ENCODE peak calls at places on chromosomes 16 and 17, in ten cellular contexts. One of them, this sample, is unnamed.

GRCh38 chr16:52676951-52677350 is 130.0 kb upstream of the TOX3 start:
- DNase-seq in HepG2: no peak
- DNase-seq in PC-3: no peak
- DNase-seq in GM23248: no peak
- DNase-seq in HCT116: no peak
- DNase-seq in mammary epithelial cell: no peak
- DNase-seq in fibroblast of lung: no peak
- DNase-seq in GM23338: no peak
- DNase-seq in PC-9: no peak
- DNase-seq in MM.1S: no peak
- DNase-seq in this sample: no peak

GRCh38 chr17:51617876-51618455 is 357.6 kb downstream of the UTP18 start:
- DNase-seq in HepG2: no peak
- DNase-seq in PC-3: no peak
- DNase-seq in GM23248: no peak
- DNase-seq in HCT116: no peak
- DNase-seq in mammary epithelial cell: no peak
- DNase-seq in fibroblast of lung: no peak
- DNase-seq in GM23338: no peak
- DNase-seq in PC-9: no peak
- DNase-seq in MM.1S: no peak
- DNase-seq in this sample: peak; percentile 51

GRCh38 chr17:42009170-42009569 is 8.1 kb downstream of the DNAJC7 start:
- DNase-seq in HepG2: peak; percentile 33
- DNase-seq in PC-3: no peak
- DNase-seq in GM23248: peak; percentile 38
- DNase-seq in HCT116: no peak
- DNase-seq in mammary epithelial cell: no peak
- DNase-seq in fibroblast of lung: no peak
- DNase-seq in GM23338: peak; percentile 32
- DNase-seq in PC-9: no peak
- DNase-seq in MM.1S: peak; percentile 20
- DNase-seq in this sample: peak; percentile 28

GRCh38 chr17:81018044-81018802 is 16.7 kb upstream of the BAIAP2 start:
- DNase-seq in HepG2: no peak
- DNase-seq in PC-3: peak; percentile 41
- DNase-seq in GM23248: peak; percentile 59
- DNase-seq in HCT116: no peak
- DNase-seq in mammary epithelial cell: no peak
- DNase-seq in fibroblast of lung: peak; percentile 59
- DNase-seq in GM23338: no peak
- DNase-seq in PC-9: no peak
- DNase-seq in MM.1S: peak; percentile 55
- DNase-seq in this sample: peak; percentile 82

GRCh38 chr16:11561440-11561797 is 25.3 kb downstream of the LITAF start:
- DNase-seq in HepG2: no peak
- DNase-seq in PC-3: no peak
- DNase-seq in GM23248: no peak
- DNase-seq in HCT116: no peak
- DNase-seq in mammary epithelial cell: no peak
- DNase-seq in fibroblast of lung: no peak
- DNase-seq in GM23338: no peak
- DNase-seq in PC-9: no peak
- DNase-seq in MM.1S: no peak
- DNase-seq in this sample: no peak

GRCh38 chr16:55552621-55553020 is 13.9 kb upstream of the CAPNS2 start:
- DNase-seq in HepG2: no peak
- DNase-seq in PC-3: peak; percentile 51
- DNase-seq in GM23248: peak; percentile 86
- DNase-seq in HCT116: no peak
- DNase-seq in mammary epithelial cell: peak; percentile 86
- DNase-seq in fibroblast of lung: peak; percentile 86
- DNase-seq in GM23338: no peak
- DNase-seq in PC-9: peak; percentile 12
- DNase-seq in MM.1S: no peak
- DNase-seq in this sample: no peak

GRCh38 chr17:38911081-38911730 is 14.2 kb upstream of the LASP1NB start:
- DNase-seq in HepG2: no peak
- DNase-seq in PC-3: no peak
- DNase-seq in GM23248: no peak
- DNase-seq in HCT116: no peak
- DNase-seq in mammary epithelial cell: no peak
- DNase-seq in fibroblast of lung: no peak
- DNase-seq in GM23338: no peak
- DNase-seq in PC-9: no peak
- DNase-seq in MM.1S: no peak
- DNase-seq in this sample: no peak

GRCh38 chr16:59543641-59544040 is 809.5 kb upstream of the GOT2 start:
- DNase-seq in HepG2: no peak
- DNase-seq in PC-3: peak; percentile 78
- DNase-seq in GM23248: peak; percentile 28
- DNase-seq in HCT116: no peak
- DNase-seq in mammary epithelial cell: peak; percentile 85
- DNase-seq in fibroblast of lung: peak; percentile 96
- DNase-seq in GM23338: no peak
- DNase-seq in PC-9: no peak
- DNase-seq in MM.1S: no peak
- DNase-seq in this sample: no peak

GRCh38 chr16:30003670-30004423 is 7.0 kb downstream of the DOC2A start:
- DNase-seq in HepG2: no peak
- DNase-seq in PC-3: no peak
- DNase-seq in GM23248: no peak
- DNase-seq in HCT116: no peak
- DNase-seq in mammary epithelial cell: no peak
- DNase-seq in fibroblast of lung: no peak
- DNase-seq in GM23338: no peak
- DNase-seq in PC-9: no peak
- DNase-seq in MM.1S: no peak
- DNase-seq in this sample: no peak

GRCh38 chr16:83995756-83996155 is 27.7 kb downstream of the NECAB2 start:
- DNase-seq in HepG2: no peak
- DNase-seq in PC-3: no peak
- DNase-seq in GM23248: no peak
- DNase-seq in HCT116: peak; percentile 18
- DNase-seq in mammary epithelial cell: peak; percentile 17
- DNase-seq in fibroblast of lung: peak; percentile 16
- DNase-seq in GM23338: peak; percentile 88
- DNase-seq in PC-9: no peak
- DNase-seq in MM.1S: no peak
- DNase-seq in this sample: peak; percentile 90

GRCh38 chr16:80294172-80294571 is 246.6 kb upstream of the DYNLRB2 start:
- DNase-seq in HepG2: no peak
- DNase-seq in PC-3: no peak
- DNase-seq in GM23248: no peak
- DNase-seq in HCT116: no peak
- DNase-seq in mammary epithelial cell: no peak
- DNase-seq in fibroblast of lung: peak; percentile 35
- DNase-seq in GM23338: no peak
- DNase-seq in PC-9: no peak
- DNase-seq in MM.1S: no peak
- DNase-seq in this sample: no peak

GRCh38 chr17:73365203-73365933 is 53.6 kb upstream of the CDC42EP4 start:
- DNase-seq in HepG2: no peak
- DNase-seq in PC-3: no peak
- DNase-seq in GM23248: peak; percentile 17
- DNase-seq in HCT116: no peak
- DNase-seq in mammary epithelial cell: no peak
- DNase-seq in fibroblast of lung: no peak
- DNase-seq in GM23338: no peak
- DNase-seq in PC-9: no peak
- DNase-seq in MM.1S: no peak
- DNase-seq in this sample: no peak

GRCh38 chr16:53768167-53768566 is 64.2 kb downstream of the FTO start:
- DNase-seq in HepG2: no peak
- DNase-seq in PC-3: peak; percentile 48
- DNase-seq in GM23248: peak; percentile 49
- DNase-seq in HCT116: no peak
- DNase-seq in mammary epithelial cell: no peak
- DNase-seq in fibroblast of lung: no peak
- DNase-seq in GM23338: no peak
- DNase-seq in PC-9: no peak
- DNase-seq in MM.1S: no peak
- DNase-seq in this sample: no peak

GRCh38 chr17:44775838-44776621 is 17.2 kb downstream of the ADAM11 start:
- DNase-seq in HepG2: peak; percentile 32
- DNase-seq in PC-3: no peak
- DNase-seq in GM23248: no peak
- DNase-seq in HCT116: no peak
- DNase-seq in mammary epithelial cell: no peak
- DNase-seq in fibroblast of lung: no peak
- DNase-seq in GM23338: no peak
- DNase-seq in PC-9: peak; percentile 97
- DNase-seq in MM.1S: no peak
- DNase-seq in this sample: no peak

GRCh38 chr17:67174190-67174589 is 70.8 kb downstream of the HELZ start:
- DNase-seq in HepG2: no peak
- DNase-seq in PC-3: no peak
- DNase-seq in GM23248: no peak
- DNase-seq in HCT116: no peak
- DNase-seq in mammary epithelial cell: no peak
- DNase-seq in fibroblast of lung: no peak
- DNase-seq in GM23338: no peak
- DNase-seq in PC-9: no peak
- DNase-seq in MM.1S: no peak
- DNase-seq in this sample: no peak

GRCh38 chr16:73171380-73171779 is 123.5 kb upstream of the ZFHX3 start:
- DNase-seq in HepG2: no peak
- DNase-seq in PC-3: no peak
- DNase-seq in GM23248: no peak
- DNase-seq in HCT116: no peak
- DNase-seq in mammary epithelial cell: no peak
- DNase-seq in fibroblast of lung: peak; percentile 13
- DNase-seq in GM23338: no peak
- DNase-seq in PC-9: no peak
- DNase-seq in MM.1S: no peak
- DNase-seq in this sample: no peak

GRCh38 chr17:45812102-45812501 is 28.0 kb downstream of the CRHR1 start:
- DNase-seq in HepG2: peak; percentile 29
- DNase-seq in PC-3: peak; percentile 47
- DNase-seq in GM23248: peak; percentile 41
- DNase-seq in HCT116: peak; percentile 37
- DNase-seq in mammary epithelial cell: peak; percentile 10
- DNase-seq in fibroblast of lung: peak; percentile 16
- DNase-seq in GM23338: peak; percentile 68
- DNase-seq in PC-9: no peak
- DNase-seq in MM.1S: no peak
- DNase-seq in this sample: peak; percentile 51

GRCh38 chr17:34723875-34724274 is 144.5 kb downstream of the TMEM132E start:
- DNase-seq in HepG2: no peak
- DNase-seq in PC-3: no peak
- DNase-seq in GM23248: no peak
- DNase-seq in HCT116: no peak
- DNase-seq in mammary epithelial cell: no peak
- DNase-seq in fibroblast of lung: no peak
- DNase-seq in GM23338: no peak
- DNase-seq in PC-9: no peak
- DNase-seq in MM.1S: no peak
- DNase-seq in this sample: no peak

GRCh38 chr17:43011728-43012472 is 5.3 kb downstream of the IFI35 start:
- DNase-seq in HepG2: peak; percentile 35
- DNase-seq in PC-3: no peak
- DNase-seq in GM23248: no peak
- DNase-seq in HCT116: no peak
- DNase-seq in mammary epithelial cell: no peak
- DNase-seq in fibroblast of lung: no peak
- DNase-seq in GM23338: no peak
- DNase-seq in PC-9: no peak
- DNase-seq in MM.1S: no peak
- DNase-seq in this sample: no peak
- H3K4me3 ChIP-seq in HepG2: no peak overlapping the region
- H3K4me3 ChIP-seq in PC-3: no peak overlapping the region
- H3K4me3 ChIP-seq in GM23248: no peak overlapping the region
- H3K4me3 ChIP-seq in HCT116: no peak overlapping the region
- H3K4me3 ChIP-seq in mammary epithelial cell: no peak overlapping the region
- H3K4me3 ChIP-seq in fibroblast of lung: no peak overlapping the region
- H3K4me3 ChIP-seq in GM23338: no peak overlapping the region
- H3K4me3 ChIP-seq in PC-9: no peak overlapping the region
- H3K4me3 ChIP-seq in MM.1S: no peak overlapping the region
- H3K4me3 ChIP-seq in this sample: no peak overlapping the region

DNA sequence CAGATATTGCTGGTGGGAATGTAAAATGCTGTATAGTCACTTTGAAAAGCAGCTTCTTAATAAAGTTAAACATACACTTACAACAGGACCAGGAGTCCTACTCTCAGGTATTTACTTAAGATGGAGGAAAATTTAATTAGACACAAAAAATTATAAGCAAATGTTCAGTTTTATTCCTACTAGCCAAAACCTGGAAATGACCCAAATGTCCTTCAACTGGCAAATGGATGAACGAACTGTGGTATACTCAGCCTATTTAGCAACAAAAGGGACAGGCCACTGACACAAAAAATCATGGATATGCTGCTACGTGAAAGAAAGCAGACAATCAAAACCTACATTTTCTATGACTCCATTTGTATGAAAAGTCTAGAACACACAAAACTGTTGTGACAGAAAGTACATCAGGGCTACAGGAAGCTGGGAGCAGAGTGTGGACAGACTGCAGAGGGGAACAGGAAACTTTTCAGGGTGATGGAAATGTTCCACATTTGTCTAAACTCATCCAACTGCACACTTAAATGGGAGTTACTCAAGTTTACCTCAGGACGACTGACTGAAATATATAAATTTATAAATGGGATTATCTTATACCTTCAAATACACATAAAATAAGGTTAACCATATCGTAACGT is 49.3 kb upstream of the MNT start:
- DNase-seq in HepG2: no peak
- DNase-seq in PC-3: no peak
- DNase-seq in GM23248: no peak
- DNase-seq in HCT116: no peak
- DNase-seq in mammary epithelial cell: no peak
- DNase-seq in fibroblast of lung: no peak
- DNase-seq in GM23338: no peak
- DNase-seq in PC-9: no peak
- DNase-seq in MM.1S: no peak
- DNase-seq in this sample: no peak
- TF ChIP-seq EZH2 in HepG2: no peak
- TF ChIP-seq EZH2 in PC-3: no peak
- TF ChIP-seq EZH2 in GM23248: no peak
- TF ChIP-seq EZH2 in HCT116: no peak
- TF ChIP-seq EZH2 in mammary epithelial cell: no peak
- TF ChIP-seq EZH2 in fibroblast of lung: no peak
- TF ChIP-seq EZH2 in GM23338: no peak
- TF ChIP-seq EZH2 in PC-9: no peak
- TF ChIP-seq EZH2 in MM.1S: no peak
- TF ChIP-seq EZH2 in this sample: no peak

GRCh38 chr17:28892024-28892423 is 5.5 kb downstream of the FLOT2 start:
- DNase-seq in HepG2: no peak
- DNase-seq in PC-3: no peak
- DNase-seq in GM23248: no peak
- DNase-seq in HCT116: no peak
- DNase-seq in mammary epithelial cell: no peak
- DNase-seq in fibroblast of lung: no peak
- DNase-seq in GM23338: no peak
- DNase-seq in PC-9: no peak
- DNase-seq in MM.1S: no peak
- DNase-seq in this sample: no peak
- H3K4me2 ChIP-seq in HepG2: no peak overlapping the region
- H3K4me2 ChIP-seq in PC-3: no peak overlapping the region
- H3K4me2 ChIP-seq in GM23248: no peak overlapping the region
- H3K4me2 ChIP-seq in HCT116: no peak overlapping the region
- H3K4me2 ChIP-seq in mammary epithelial cell: no peak overlapping the region
- H3K4me2 ChIP-seq in fibroblast of lung: no peak overlapping the region
- H3K4me2 ChIP-seq in GM23338: no peak overlapping the region
- H3K4me2 ChIP-seq in PC-9: no peak overlapping the region
- H3K4me2 ChIP-seq in MM.1S: no peak overlapping the region
- H3K4me2 ChIP-seq in this sample: no peak overlapping the region

GRCh38 chr17:60391419-60392041 is 403 bp downstream of the USP32 start:
- DNase-seq in HepG2: no peak
- DNase-seq in PC-3: no peak
- DNase-seq in GM23248: no peak
- DNase-seq in HCT116: no peak
- DNase-seq in mammary epithelial cell: no peak
- DNase-seq in fibroblast of lung: no peak
- DNase-seq in GM23338: peak; percentile 78
- DNase-seq in PC-9: no peak
- DNase-seq in MM.1S: no peak
- DNase-seq in this sample: peak; percentile 86
- H3K4me3 ChIP-seq in HepG2: peak overlapping the region; percentile 90
- H3K4me3 ChIP-seq in PC-3: peak overlapping the region; percentile 83
- H3K4me3 ChIP-seq in GM23248: peak overlapping the region; percentile 89
- H3K4me3 ChIP-seq in HCT116: peak overlapping the region; percentile 80
- H3K4me3 ChIP-seq in mammary epithelial cell: peak overlapping the region; percentile 67
- H3K4me3 ChIP-seq in fibroblast of lung: peak overlapping the region; percentile 95
- H3K4me3 ChIP-seq in GM23338: peak overlapping the region; percentile 93
- H3K4me3 ChIP-seq in PC-9: peak overlapping the region; percentile 88
- H3K4me3 ChIP-seq in MM.1S: peak overlapping the region; percentile 93
- H3K4me3 ChIP-seq in this sample: peak overlapping the region; percentile 87

This sample was measured in neural progenitor cell.